ENCODE peak calls at places on chromosomes 6 and 20, in ten cellular contexts. Y is prostate gland, G is fibroblast of lung, R is body of pancreas, V is BE2C, F is neural progenitor cell, S is spleen, N is right lobe of liver, K is heart left ventricle, H is heart right ventricle. W is an unnamed sample.

GRCh38 chr6:84228198-84228543 is 728 bp upstream of the CEP162 start:
- DNase-seq in K (no peak), V (no peak), F (no peak), Y (no peak), S (no peak), N (no peak), G (no peak), R (no peak), H (no peak), W (no peak)

GRCh38 chr6:157235600-157236039 is 87.7 kb downstream of the TMEM242 start:
- DNase-seq in R (peak; percentile 69), K (peak; percentile 71), S (peak; percentile 82), H (peak; percentile 58), G (peak; percentile 58), F (peak; percentile 90), V (no peak), N (peak; percentile 50), Y (no peak), W (no peak)

GRCh38 chr6:95128439-95128838 is 448.9 kb upstream of the MANEA start:
- DNase-seq in F (no peak), K (no peak), N (no peak), S (no peak), Y (no peak), R (no peak), G (no peak), V (no peak), H (no peak), W (no peak)

GRCh38 chr6:68639211-68639610 is 4.1 kb downstream of the ADGRB3 start:
- DNase-seq in N (no peak), H (no peak), K (no peak), G (no peak), R (no peak), Y (no peak), V (no peak), S (no peak), F (peak; percentile 27), W (no peak)

GRCh38 chr6:82144007-82144851 is 103.3 kb downstream of the IBTK start:
- DNase-seq in K (peak; percentile 38), S (no peak), Y (no peak), N (no peak), V (peak; percentile 43), G (peak; percentile 94), R (peak; percentile 30), F (peak; percentile 27), H (no peak), W (peak; percentile 82)

GRCh38 chr20:40393161-40393560 is 295.9 kb downstream of the MAFB start:
- DNase-seq in Y (no peak), S (no peak), R (no peak), F (no peak), V (no peak), K (no peak), N (no peak), G (no peak), H (no peak), W (no peak)

GRCh38 chr6:10659697-10660348 is 34.6 kb downstream of the C6orf52 start:
- DNase-seq in Y (no peak), H (peak; percentile 20), K (no peak), N (no peak), V (peak; percentile 18), S (peak; percentile 79), F (peak; percentile 39), R (no peak), G (no peak), W (no peak)

GRCh38 chr6:81996414-81996813 is 243.9 kb upstream of the TENT5A start:
- DNase-seq in N (no peak), H (no peak), R (no peak), V (no peak), G (peak; percentile 69), F (no peak), K (no peak), Y (no peak), S (no peak), W (no peak)

GRCh38 chr6:13273931-13274706 is 54.2 kb downstream of the TBC1D7 start:
- DNase-seq in S (peak; percentile 88), N (peak; percentile 64), R (peak; percentile 25), Y (no peak), G (no peak), F (no peak), H (no peak), K (no peak), V (no peak), W (no peak)

GRCh38 chr20:15851576-15852075 is 721.6 kb downstream of the KIF16B start:
- DNase-seq in K (no peak), G (no peak), N (no peak), R (no peak), H (no peak), S (no peak), V (no peak), F (no peak), Y (no peak), W (no peak)

GRCh38 chr6:92201618-92202017 is 1217.7 kb downstream of the EPHA7 start:
- DNase-seq in G (peak; percentile 1), R (no peak), V (no peak), H (no peak), S (no peak), Y (no peak), F (no peak), K (no peak), N (no peak), W (no peak)

GRCh38 chr6:140253096-140253495 is 878.6 kb upstream of the CITED2 start:
- DNase-seq in H (no peak), Y (no peak), G (peak; percentile 21), S (no peak), N (no peak), R (no peak), V (no peak), F (no peak), K (no peak), W (no peak)

GRCh38 chr6:140256213-140256612 is 881.8 kb upstream of the CITED2 start:
- DNase-seq in Y (no peak), S (no peak), G (peak; percentile 12), N (no peak), R (no peak), V (no peak), F (no peak), K (no peak), H (no peak), W (no peak)

GRCh38 chr6:140252099-140252498 is 877.7 kb upstream of the CITED2 start:
- DNase-seq in V (no peak), Y (no peak), S (no peak), K (no peak), G (no peak), N (no peak), R (no peak), F (no peak), H (no peak), W (no peak)
- H3K4me1 ChIP-seq in V (no peaks in the 10 kb centered on the region), Y (no peaks in the 10 kb centered on the region), S (no peaks in the 10 kb centered on the region), K (no peaks in the 10 kb centered on the region), G (no peaks in the 10 kb centered on the region), N (no peaks in the 10 kb centered on the region), R (peaks cover 5% of the 10 kb centered on the region), F (no peaks in the 10 kb centered on the region), H (no peaks in the 10 kb centered on the region), W (no peaks in the 10 kb centered on the region)

GRCh38 chr6:136502791-136503190 is 47.4 kb downstream of the MAP7 start:
- DNase-seq in R (no peak), N (no peak), V (no peak), Y (no peak), G (no peak), F (no peak), K (no peak), S (no peak), H (no peak), W (no peak)

GRCh38 chr6:136503303-136503702 is 46.9 kb downstream of the MAP7 start:
- DNase-seq in F (peak; percentile 24), K (no peak), V (no peak), Y (no peak), G (no peak), N (no peak), H (no peak), S (no peak), R (no peak), W (no peak)

GRCh38 chr6:136510299-136510698 is 39.9 kb downstream of the MAP7 start:
- DNase-seq in R (no peak), N (no peak), S (no peak), V (no peak), Y (no peak), K (no peak), F (no peak), H (no peak), G (no peak), W (no peak)

GRCh38 chr6:136508701-136509387 is 41.4 kb downstream of the MAP7 start:
- DNase-seq in H (no peak), G (no peak), F (no peak), V (no peak), N (no peak), R (no peak), Y (no peak), S (no peak), K (no peak), W (no peak)

DNA sequence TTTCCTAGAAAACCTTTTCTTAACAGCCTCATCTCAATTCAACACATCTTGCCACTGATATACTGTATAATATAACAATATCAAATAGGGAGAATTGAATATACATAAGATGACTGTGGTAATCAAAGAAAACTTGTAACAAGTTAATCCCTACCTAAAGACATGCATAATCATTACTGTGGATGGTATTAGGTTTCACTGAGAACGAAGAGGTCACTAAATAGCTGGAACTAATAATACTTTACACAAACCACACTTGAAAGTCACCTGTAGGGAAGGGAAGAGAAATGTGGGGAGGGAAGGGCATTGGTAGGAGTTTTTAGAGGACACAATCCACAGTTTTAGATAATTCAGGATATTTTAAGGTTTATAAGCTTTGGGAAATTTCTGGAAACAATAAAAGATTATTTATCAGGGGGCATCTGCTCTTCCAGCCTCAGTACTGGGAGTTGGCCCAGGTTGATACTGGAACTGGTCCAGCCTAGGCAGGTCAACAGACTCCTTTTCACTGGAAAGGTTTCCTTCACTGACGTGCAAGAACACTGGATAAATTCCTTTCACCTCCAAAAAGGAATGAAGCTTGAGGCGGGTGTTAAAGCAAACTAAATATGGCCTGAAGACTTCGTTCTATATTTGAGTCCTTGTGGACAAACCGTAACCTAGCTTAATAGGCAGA is 44.0 kb downstream of the MAP7 start:
- DNase-seq in Y (peak; percentile 9), N (peak; percentile 65), G (no peak), V (no peak), F (no peak), R (peak; percentile 17), H (no peak), S (no peak), K (no peak), W (no peak)
- H3K4me1 ChIP-seq in Y (no peaks in the 10 kb centered on the region), N (no peaks in the 10 kb centered on the region), G (no peaks in the 10 kb centered on the region), V (peaks cover 26% of the 10 kb centered on the region), F (peaks cover 23% of the 10 kb centered on the region), R (peaks cover 18% of the 10 kb centered on the region), H (no peaks in the 10 kb centered on the region), S (no peaks in the 10 kb centered on the region), K (no peaks in the 10 kb centered on the region), W (no peaks in the 10 kb centered on the region)

GRCh38 chr20:59144179-59144830 is 19.3 kb upstream of the ZNF831 start:
- DNase-seq in G (no peak), K (no peak), R (no peak), Y (no peak), N (no peak), F (no peak), H (no peak), S (peak; percentile 41), V (no peak), W (no peak)
- H3K4me1 ChIP-seq in G (no peaks in the 10 kb centered on the region), K (peaks cover 6% of the 10 kb centered on the region), R (no peaks in the 10 kb centered on the region), Y (no peaks in the 10 kb centered on the region), N (no peaks in the 10 kb centered on the region), F (no peaks in the 10 kb centered on the region), H (peaks cover 35% of the 10 kb centered on the region), S (peaks cover 3% of the 10 kb centered on the region), V (peaks cover 5% of the 10 kb centered on the region), W (no peaks in the 10 kb centered on the region)

DNA sequence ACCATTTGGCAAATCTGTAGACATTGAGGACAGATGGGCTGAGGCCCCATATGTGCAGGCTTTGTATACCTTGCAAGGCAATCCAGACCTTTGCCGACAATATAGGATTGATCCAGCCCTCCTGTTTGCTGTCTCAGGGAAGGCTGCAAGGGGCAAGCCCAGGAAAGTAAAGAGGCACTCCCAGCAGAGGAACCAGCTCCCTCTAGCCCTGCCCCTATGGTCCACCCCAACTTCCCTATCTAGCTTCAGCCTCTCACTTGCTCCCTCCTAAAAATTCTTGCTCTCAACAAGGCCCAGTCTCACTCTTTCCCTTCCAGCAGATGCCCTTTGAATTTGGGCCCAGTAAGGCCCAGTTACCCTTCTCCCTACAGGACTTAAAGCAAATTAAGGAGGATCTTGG is 92.6 kb downstream of the JARID2 start:
- DNase-seq in F (no peak), V (no peak), G (no peak), K (no peak), R (no peak), Y (no peak), S (no peak), N (no peak), H (no peak), W (no peak)
- H3K4me1 ChIP-seq in F (peaks cover 57% of the 10 kb centered on the region), V (peaks cover 55% of the 10 kb centered on the region), G (peaks cover 2% of the 10 kb centered on the region), K (no peaks in the 10 kb centered on the region), R (peaks cover 4% of the 10 kb centered on the region), Y (no peaks in the 10 kb centered on the region), S (peaks cover 37% of the 10 kb centered on the region), N (no peaks in the 10 kb centered on the region), H (peaks cover 19% of the 10 kb centered on the region), W (no peaks in the 10 kb centered on the region)

W was measured in Panc1.